ENCODE peak calls at places on chromosome 22, in six cellular contexts. H, L, P, D, U and Y are unnamed samples.

GRCh38 chr22:30902496-30903357 is 65.8 kb downstream of the MORC2 start:
- DNase-seq in H (no peak), L (peak), P (no peak), D (no peak), U (no peak), Y (no peak)

GRCh38 chr22:39174498-39175120 is 22.1 kb upstream of the CBX7 start:
- DNase-seq in H (no peak), L (no peak), P (peak), D (peak), U (peak), Y (peak)

GRCh38 chr22:28963362-28963761 is 80.0 kb downstream of the ZNRF3 start:
- DNase-seq in H (no peak), L (no peak), P (no peak), D (no peak), U (no peak), Y (no peak)

GRCh38 chr22:26673485-26673884 is 16.1 kb downstream of the MIAT start:
- DNase-seq in H (no peak), L (no peak), P (no peak), D (no peak), U (peak), Y (no peak)

GRCh38 chr22:18031670-18032454 is 7.5 kb upstream of the MICAL3 start:
- DNase-seq in H (peak), L (no peak), P (no peak), D (peak), U (peak), Y (peak)

GRCh38 chr22:20721409-20722218 is 52.3 kb upstream of the SERPIND1 start:
- DNase-seq in H (no peak), L (no peak), P (no peak), D (no peak), U (no peak), Y (no peak)

GRCh38 chr22:25054943-25055511 is 102.5 kb downstream of the KIAA1671 start:
- DNase-seq in H (no peak), L (no peak), P (no peak), D (no peak), U (no peak), Y (no peak)

GRCh38 chr22:48902001-48902869 is 925.4 kb downstream of the BRD1 start:
- DNase-seq in H (no peak), L (no peak), P (no peak), D (no peak), U (no peak), Y (no peak)

GRCh38 chr22:48358886-48359612 is 1468.6 kb downstream of the BRD1 start:
- DNase-seq in H (no peak), L (no peak), P (no peak), D (no peak), U (no peak), Y (no peak)

GRCh38 chr22:20080445-20080775 is 369 bp downstream of the DGCR8 start:
- DNase-seq in H (peak), L (no peak), P (peak), D (peak), U (peak), Y (peak)

GRCh38 chr22:31085493-31085824 is 4.3 kb downstream of the SMTN start:
- DNase-seq in H (no peak), L (no peak), P (peak), D (no peak), U (peak), Y (peak)

GRCh38 chr22:36244522-36245391 is 5.4 kb upstream of the APOL2 start:
- DNase-seq in H (no peak), L (no peak), P (no peak), D (peak), U (no peak), Y (no peak)

GRCh38 chr22:19554834-19555404 is 30.7 kb upstream of the CLDN5 start:
- DNase-seq in H (no peak), L (no peak), P (peak), D (peak), U (no peak), Y (peak)

GRCh38 chr22:47781427-47782111 is 1019.1 kb downstream of the TBC1D22A start:
- DNase-seq in H (no peak), L (no peak), P (no peak), D (no peak), U (no peak), Y (no peak)

GRCh38 chr22:17403906-17404305 is 34.6 kb downstream of the CECR2 start:
- DNase-seq in H (no peak), L (no peak), P (no peak), D (no peak), U (no peak), Y (no peak)

GRCh38 chr22:50072714-50073538 is 12.3 kb downstream of the MLC1 start:
- DNase-seq in H (no peak), L (no peak), P (no peak), D (no peak), U (no peak), Y (no peak)

GRCh38 chr22:17106785-17107546 is 14.2 kb downstream of the TMEM121B start:
- DNase-seq in H (no peak), L (no peak), P (no peak), D (no peak), U (no peak), Y (no peak)

GRCh38 chr22:17891427-17892167 is 117.3 kb upstream of the BID start:
- DNase-seq in H (no peak), L (no peak), P (peak), D (no peak), U (peak), Y (peak)

GRCh38 chr22:17266261-17266971 is 47.2 kb upstream of the ADA2 start:
- DNase-seq in H (no peak), L (no peak), P (peak), D (peak), U (peak), Y (peak)

GRCh38 chr22:28123989-28124766 is 205.1 kb upstream of the PITPNB start:
- DNase-seq in H (no peak), L (no peak), P (no peak), D (no peak), U (no peak), Y (no peak)

GRCh38 chr22:38519453-38520250 is 13.5 kb upstream of the DDX17 start:
- DNase-seq in H (no peak), L (no peak), P (no peak), D (no peak), U (no peak), Y (no peak)

GRCh38 chr22:21940521-21940920 is 12.1 kb downstream of the PPM1F start:
- DNase-seq in H (no peak), L (no peak), P (no peak), D (no peak), U (no peak), Y (no peak)

GRCh38 chr22:20463324-20464095 is 25.9 kb upstream of the SCARF2 start:
- DNase-seq in H (no peak), L (no peak), P (no peak), D (no peak), U (no peak), Y (no peak)

GRCh38 chr22:48950151-48950915 is 877.3 kb downstream of the BRD1 start:
- DNase-seq in H (no peak), L (no peak), P (no peak), D (no peak), U (peak), Y (no peak)

GRCh38 chr22:30287626-30288413 is 1.5 kb downstream of the CASTOR1 start:
- DNase-seq in H (peak), L (peak), P (peak), D (peak), U (peak), Y (peak)

GRCh38 chr22:48223488-48224190 is 1461.2 kb downstream of the TBC1D22A start:
- DNase-seq in H (no peak), L (no peak), P (no peak), D (no peak), U (no peak), Y (no peak)

GRCh38 chr22:41557401-41558240 is 3.2 kb upstream of the CSDC2 start:
- DNase-seq in H (peak), L (no peak), P (peak), D (peak), U (peak), Y (peak)

GRCh38 chr22:20747223-20747622 is 26.7 kb upstream of the SERPIND1 start:
- DNase-seq in H (no peak), L (no peak), P (no peak), D (no peak), U (no peak), Y (no peak)

GRCh38 chr22:40817737-40818136 is 1.4 kb downstream of the SLC25A17 start:
- DNase-seq in H (no peak), L (peak), P (no peak), D (no peak), U (no peak), Y (no peak)

GRCh38 chr22:24543068-24543675 is 11.8 kb downstream of the GUCD1 start:
- DNase-seq in H (no peak), L (no peak), P (no peak), D (no peak), U (no peak), Y (no peak)

GRCh38 chr22:39634530-39635399 is 64.2 kb downstream of the CACNA1I start:
- DNase-seq in H (peak), L (no peak), P (no peak), D (peak), U (peak), Y (no peak)

GRCh38 chr22:49487950-49488349 is 339.7 kb downstream of the BRD1 start:
- DNase-seq in H (no peak), L (no peak), P (peak), D (no peak), U (peak), Y (no peak)

GRCh38 chr22:17890245-17890671 is 116.0 kb upstream of the BID start:
- DNase-seq in H (no peak), L (no peak), P (no peak), D (no peak), U (peak), Y (peak)

GRCh38 chr22:49657974-49658550 is 169.6 kb downstream of the BRD1 start:
- DNase-seq in H (no peak), L (no peak), P (peak), D (no peak), U (no peak), Y (no peak)

GRCh38 chr22:48890693-48891554 is 936.7 kb downstream of the BRD1 start:
- DNase-seq in H (no peak), L (no peak), P (no peak), D (no peak), U (no peak), Y (no peak)

GRCh38 chr22:40241200-40241763 is 63.6 kb downstream of the TNRC6B start:
- DNase-seq in H (no peak), L (no peak), P (no peak), D (no peak), U (no peak), Y (no peak)

GRCh38 chr22:19864538-19865106 is 9.9 kb upstream of the GNB1L start:
- DNase-seq in H (no peak), L (no peak), P (no peak), D (no peak), U (no peak), Y (no peak)

GRCh38 chr22:35154937-35155387 is 89.0 kb downstream of the ISX start:
- DNase-seq in H (peak), L (peak), P (peak), D (peak), U (peak), Y (peak)
- TF ChIP-seq CTCF in H (peak), L (peak), P (peak), D (peak), U (peak), Y (peak)

GRCh38 chr22:33756508-33756949 is 163.7 kb downstream of the LARGE1 start:
- DNase-seq in H (no peak), L (no peak), P (peak), D (no peak), U (peak), Y (no peak)
- TF ChIP-seq CTCF in H (no peak), L (peak), P (no peak), D (no peak), U (peak), Y (no peak)

GRCh38 chr22:46593211-46593676 is 26.9 kb upstream of the GRAMD4 start:
- DNase-seq in H (no peak), L (no peak), P (no peak), D (no peak), U (no peak), Y (no peak)
- TF ChIP-seq CTCF in H (no peak), L (no peak), P (no peak), D (no peak), U (no peak), Y (no peak)

GRCh38 chr22:42990131-42990838 is 24.7 kb downstream of the PACSIN2 start:
- DNase-seq in H (no peak), L (no peak), P (no peak), D (peak), U (peak), Y (peak)
- TF ChIP-seq CTCF in H (peak), L (no peak), P (no peak), D (peak), U (peak), Y (peak)

DNA sequence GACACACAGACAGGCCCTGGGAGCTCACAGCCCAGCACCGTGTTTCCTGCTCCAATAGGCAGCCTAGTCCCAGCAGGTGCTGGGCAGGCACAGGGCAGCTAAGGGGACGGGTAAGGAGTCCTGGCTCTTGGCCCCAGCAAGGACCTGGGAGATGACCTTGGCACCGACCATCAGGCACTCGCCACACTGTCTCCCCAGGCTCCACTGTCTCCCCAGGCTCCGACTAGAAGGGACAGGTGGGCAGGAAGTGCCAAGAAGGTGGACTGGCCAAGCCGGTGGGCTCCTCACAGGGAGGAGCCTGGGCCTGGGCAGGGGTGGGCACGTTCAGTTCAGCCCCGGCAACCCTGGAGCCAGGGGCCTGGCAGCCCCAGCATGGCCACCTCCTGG is 193.9 kb downstream of the IGLL1 start:
- DNase-seq in H (no peak), L (no peak), P (no peak), D (no peak), U (no peak), Y (no peak)
- TF ChIP-seq CTCF in H (no peak), L (no peak), P (no peak), D (no peak), U (no peak), Y (no peak)

GRCh38 chr22:33526434-33527107 is 393.7 kb downstream of the LARGE1 start:
- DNase-seq in H (no peak), L (no peak), P (no peak), D (no peak), U (no peak), Y (no peak)

GRCh38 chr22:33519974-33520903 is 400.0 kb downstream of the LARGE1 start:
- DNase-seq in H (no peak), L (peak), P (no peak), D (no peak), U (no peak), Y (no peak)

GRCh38 chr22:33521879-33522665 is 398.2 kb downstream of the LARGE1 start:
- DNase-seq in H (no peak), L (no peak), P (no peak), D (no peak), U (no peak), Y (no peak)

GRCh38 chr22:33520904-33521780 is 399.1 kb downstream of the LARGE1 start:
- DNase-seq in H (no peak), L (no peak), P (no peak), D (no peak), U (no peak), Y (no peak)

DNA sequence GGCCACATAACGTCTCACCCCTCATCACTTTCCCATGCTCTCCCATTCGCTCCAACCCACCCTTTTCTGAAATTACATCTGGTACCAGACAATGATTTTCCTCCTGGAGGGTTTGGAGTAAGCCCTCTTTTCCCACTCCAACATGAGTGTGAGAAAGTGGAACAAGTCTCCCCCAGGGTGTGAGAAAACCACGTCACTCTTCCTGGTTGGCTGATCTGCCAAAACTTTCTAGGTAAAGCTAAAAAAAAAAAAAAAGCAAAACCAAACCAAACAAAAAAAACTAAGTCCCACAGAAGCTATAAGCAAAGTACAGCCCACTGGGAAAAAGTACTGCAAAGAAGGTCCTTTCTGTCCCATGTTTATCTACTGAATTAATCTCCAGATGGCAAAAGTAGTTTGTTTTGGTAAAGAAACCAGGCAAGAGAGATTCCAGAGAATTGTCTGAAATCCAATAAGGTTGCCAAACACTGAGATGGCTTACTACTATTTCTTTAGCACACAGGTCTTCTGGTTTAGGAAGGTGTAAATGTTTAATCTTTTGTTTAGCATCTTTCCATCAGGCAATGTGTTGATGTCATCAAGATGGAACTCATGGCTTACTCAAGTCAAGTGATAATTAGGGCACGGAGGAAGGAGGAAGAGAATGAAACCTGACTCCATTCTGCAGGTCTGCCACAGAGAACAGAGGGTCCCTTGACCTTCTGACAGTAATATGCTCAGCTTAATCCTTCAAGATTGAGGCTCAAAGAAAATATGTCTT is 395.6 kb downstream of the LARGE1 start:
- DNase-seq in H (no peak), L (no peak), P (no peak), D (no peak), U (no peak), Y (no peak)
- TF ChIP-seq CTCF in H (no peak), L (no peak), P (no peak), D (no peak), U (no peak), Y (no peak)

DNA sequence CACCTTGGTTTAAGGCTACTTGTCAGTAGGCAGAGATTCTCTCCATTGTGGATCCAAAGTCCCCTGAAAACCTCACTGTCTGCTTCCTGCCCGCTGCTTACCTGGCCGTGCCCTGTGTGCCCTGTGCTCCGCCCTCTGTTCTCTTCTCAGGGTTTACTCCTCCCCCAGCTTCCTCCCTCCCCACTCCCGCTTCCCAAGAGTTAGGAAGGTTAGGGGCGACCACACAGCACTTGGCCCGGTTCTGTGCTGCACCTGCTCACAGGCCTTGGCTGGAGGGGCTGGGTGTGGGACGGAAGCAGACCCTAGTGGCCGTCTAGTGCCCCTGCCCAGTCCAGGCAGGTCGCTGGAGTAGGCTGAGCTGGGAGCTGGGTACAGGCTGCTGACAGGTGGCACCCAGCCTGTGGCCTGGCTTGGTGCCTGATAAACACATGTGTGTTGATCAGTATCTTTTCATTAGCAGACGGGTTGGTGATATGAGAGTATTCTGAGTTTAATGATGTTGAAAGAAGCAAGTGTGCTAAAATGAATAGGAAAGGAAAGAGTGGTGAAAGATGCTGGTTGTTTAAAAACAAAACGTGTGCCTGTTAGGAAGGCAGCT is 40.5 kb downstream of the GRAMD4 start:
- DNase-seq in H (no peak), L (no peak), P (no peak), D (no peak), U (no peak), Y (no peak)
- TF ChIP-seq CTCF in H (no peak), L (no peak), P (no peak), D (no peak), U (no peak), Y (no peak)

GRCh38 chr22:37309221-37310074 is 27.1 kb downstream of the CYTH4 start:
- DNase-seq in H (no peak), L (no peak), P (no peak), D (no peak), U (no peak), Y (no peak)
- TF ChIP-seq CTCF in H (no peak), L (no peak), P (no peak), D (no peak), U (no peak), Y (no peak)

GRCh38 chr22:44828193-44828592 is 75.8 kb downstream of the ARHGAP8 start:
- DNase-seq in H (no peak), L (no peak), P (peak), D (no peak), U (no peak), Y (peak)
- TF ChIP-seq CTCF in H (peak), L (peak), P (peak), D (peak), U (peak), Y (peak)

GRCh38 chr22:32204856-32205722 is at the start of gene RFPL2:
- DNase-seq in H (no peak), L (no peak), P (peak), D (peak), U (peak), Y (peak)
- TF ChIP-seq CTCF in H (no peak), L (no peak), P (no peak), D (no peak), U (no peak), Y (no peak)